ENCODE peak calls at places on chromosome 22, in eight cellular contexts. C, M, J, L, Y, Q, X and U are unnamed samples. For H3K9me2, the result is how much of the 10 kb centered on the place peaks cover.

GRCh38 chr22:30214703-30215405 is 31.7 kb downstream of the LIF start:
- DNase-seq in J (no peak), Q (peak), X (no peak), M (no peak), L (no peak), C (peak), Y (no peak), U (no peak)

GRCh38 chr22:50507991-50508884 is at the start of gene NCAPH2:
- DNase-seq in X (peak), C (peak), L (peak), Y (peak), J (peak), M (peak), Q (peak), U (peak)

GRCh38 chr22:31625661-31626426 is 36.2 kb downstream of the PISD start:
- DNase-seq in C (no peak), M (peak), L (no peak), Q (peak), Y (no peak), X (no peak), J (no peak), U (no peak)

GRCh38 chr22:25365491-25366261 is 146.2 kb downstream of the CRYBB2 start:
- DNase-seq in X (no peak), Q (no peak), M (no peak), C (no peak), L (no peak), J (no peak), Y (no peak), U (no peak)

GRCh38 chr22:43853328-43853931 is 8.9 kb downstream of the SULT4A1 start:
- DNase-seq in Q (peak), X (no peak), M (no peak), L (no peak), J (peak), C (peak), Y (no peak), U (no peak)

GRCh38 chr22:27642104-27642800 is 159.3 kb downstream of the MN1 start:
- DNase-seq in J (no peak), X (no peak), M (no peak), Y (no peak), C (no peak), L (no peak), Q (no peak), U (no peak)

GRCh38 chr22:17303441-17303839 is 65.8 kb upstream of the CECR2 start:
- DNase-seq in C (no peak), Q (no peak), M (no peak), J (no peak), L (no peak), X (no peak), Y (no peak), U (no peak)

GRCh38 chr22:45551310-45552016 is 48.8 kb downstream of the FBLN1 start:
- DNase-seq in X (no peak), M (peak), Q (no peak), L (no peak), C (peak), Y (no peak), J (no peak), U (no peak)

GRCh38 chr22:46979506-46979905 is 217.1 kb downstream of the TBC1D22A start:
- DNase-seq in X (no peak), M (no peak), J (no peak), Q (no peak), Y (no peak), L (no peak), C (no peak), U (no peak)

GRCh38 chr22:29108137-29108536 is 35.3 kb downstream of the KREMEN1 start:
- DNase-seq in Y (no peak), X (peak), C (no peak), J (no peak), M (peak), Q (no peak), L (no peak), U (peak)

GRCh38 chr22:47054231-47055072 is 292.0 kb downstream of the TBC1D22A start:
- DNase-seq in Q (no peak), X (no peak), M (no peak), Y (no peak), L (no peak), C (no peak), J (no peak), U (no peak)

GRCh38 chr22:28829358-28830181 is 29.2 kb upstream of the XBP1 start:
- DNase-seq in M (peak), L (peak), X (peak), C (peak), Q (peak), J (peak), Y (peak), U (peak)

GRCh38 chr22:24001314-24001713 is 3.9 kb downstream of the GSTT4 start:
- DNase-seq in X (no peak), C (no peak), L (no peak), Y (no peak), M (no peak), J (no peak), Q (peak), U (no peak)

GRCh38 chr22:50531546-50532352 is 1.9 kb upstream of the TYMP start:
- DNase-seq in M (peak), X (peak), Q (peak), L (no peak), Y (peak), J (peak), C (peak), U (no peak)

GRCh38 chr22:41197808-41198585 is 7.1 kb upstream of the L3MBTL2 start:
- DNase-seq in C (peak), X (peak), M (peak), Y (peak), Q (peak), L (peak), J (peak), U (no peak)

GRCh38 chr22:46326066-46326680 is 9.3 kb upstream of the TRMU start:
- DNase-seq in Y (no peak), J (no peak), M (no peak), Q (no peak), C (no peak), X (no peak), L (no peak), U (no peak)

GRCh38 chr22:46007003-46007847 is 30.3 kb upstream of the WNT7B start:
- DNase-seq in Q (no peak), L (no peak), M (peak), C (peak), J (no peak), Y (no peak), X (peak), U (peak)

GRCh38 chr22:45212306-45212709 is 28.4 kb downstream of the KIAA0930 start:
- DNase-seq in X (no peak), C (peak), M (peak), L (no peak), Q (peak), J (no peak), Y (no peak), U (no peak)

DNA sequence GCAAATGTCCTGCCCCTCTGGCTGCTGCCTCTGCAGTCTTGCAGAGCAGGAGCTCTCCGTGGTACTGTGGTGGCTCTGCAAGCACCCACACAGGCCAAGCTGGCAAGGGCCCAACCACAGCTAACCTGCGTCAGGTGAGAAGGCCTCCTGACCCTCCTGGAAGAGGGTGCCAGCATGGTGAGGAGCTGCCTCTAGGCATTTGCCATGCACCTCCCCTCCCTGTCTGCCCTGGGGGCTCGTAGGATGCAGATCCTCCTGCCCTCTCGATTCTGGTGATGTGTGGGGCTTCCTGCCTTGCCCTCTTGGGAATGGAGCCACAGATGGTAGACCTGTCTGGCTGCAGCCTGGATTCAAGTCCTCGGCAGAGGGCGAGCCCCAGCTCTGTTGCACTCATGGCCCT is 1408.8 kb downstream of the TBC1D22A start:
- DNase-seq in M (no peak), J (peak), X (no peak), L (no peak), Y (no peak), Q (no peak), C (no peak), U (no peak)
- H3K9me2 ChIP-seq in M (under half), J (under half), X (under half), L (under half), Y (under half), Q (under half), C (under half), U (under half)

DNA sequence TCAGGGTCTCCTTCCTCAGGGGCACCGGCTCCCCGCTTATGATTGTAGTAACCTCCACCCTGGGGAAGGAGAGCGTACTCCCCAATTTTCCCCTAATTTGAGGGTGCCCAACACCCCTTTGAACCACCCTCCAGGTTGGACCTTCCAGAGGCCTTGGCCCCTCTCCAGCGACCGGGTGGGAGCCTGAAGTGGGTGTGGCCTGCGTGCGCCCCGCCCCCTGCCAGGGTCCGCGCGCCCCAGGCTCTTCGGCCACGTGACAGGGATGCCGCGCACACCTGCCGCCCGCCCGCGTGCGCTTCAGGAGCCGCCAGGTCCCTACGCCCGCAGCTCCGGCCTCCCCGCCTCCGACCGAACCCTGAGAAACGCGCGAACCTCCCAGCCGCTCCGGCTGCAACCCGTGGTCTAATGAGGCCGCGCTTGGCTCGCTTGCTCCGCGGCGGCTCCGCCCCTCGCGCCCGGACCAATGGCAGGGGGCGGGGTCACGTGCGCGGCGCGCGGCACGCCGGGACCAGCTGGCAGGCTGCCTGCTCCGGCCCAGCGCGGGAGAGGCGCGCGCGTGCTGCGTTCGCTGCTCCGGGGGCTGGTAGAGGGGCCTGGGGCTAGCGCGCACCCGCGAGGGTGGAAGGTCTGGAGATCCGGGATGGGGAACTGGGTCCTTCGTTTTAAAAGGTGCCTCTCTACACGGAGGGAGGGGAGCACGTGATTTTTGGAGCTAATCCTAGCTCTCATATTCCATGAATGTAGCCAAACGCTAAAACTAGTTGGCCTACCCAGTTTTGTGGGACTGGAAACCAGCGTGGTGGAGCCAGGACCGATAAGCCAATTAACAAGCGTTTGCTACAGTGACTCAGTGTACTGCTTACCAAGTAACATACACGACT is at the start of gene FOXRED2:
- DNase-seq in X (peak), C (peak), Q (peak), J (peak), L (peak), Y (peak), M (peak), U (no peak)
- H3K4me3 ChIP-seq in X (no peak), C (peak), Q (peak), J (peak), L (peak), Y (peak), M (peak), U (peak)

GRCh38 chr22:22773427-22773826 is 114.2 kb upstream of the IGLL5 start:
- DNase-seq in Q (no peak), C (no peak), L (no peak), M (no peak), Y (no peak), X (no peak), J (no peak), U (no peak)

GRCh38 chr22:22776121-22776520 is 111.5 kb upstream of the IGLL5 start:
- DNase-seq in Y (no peak), L (no peak), J (no peak), M (no peak), X (no peak), C (no peak), Q (no peak), U (no peak)

GRCh38 chr22:22772396-22772795 is 115.2 kb upstream of the IGLL5 start:
- DNase-seq in Q (peak), Y (no peak), J (no peak), C (no peak), L (no peak), M (no peak), X (no peak), U (no peak)

GRCh38 chr22:22772883-22773282 is 114.7 kb upstream of the IGLL5 start:
- DNase-seq in Y (no peak), X (no peak), J (no peak), C (no peak), M (no peak), L (no peak), Q (no peak), U (no peak)

GRCh38 chr22:22773979-22774738 is 113.5 kb upstream of the IGLL5 start:
- DNase-seq in C (no peak), Q (no peak), Y (peak), X (no peak), J (peak), M (no peak), L (no peak), U (no peak)
- H3K9me2 ChIP-seq in C (under half), Q (under half), Y (under half), X (under half), J (under half), M (under half), L (under half), U (under half)

DNA sequence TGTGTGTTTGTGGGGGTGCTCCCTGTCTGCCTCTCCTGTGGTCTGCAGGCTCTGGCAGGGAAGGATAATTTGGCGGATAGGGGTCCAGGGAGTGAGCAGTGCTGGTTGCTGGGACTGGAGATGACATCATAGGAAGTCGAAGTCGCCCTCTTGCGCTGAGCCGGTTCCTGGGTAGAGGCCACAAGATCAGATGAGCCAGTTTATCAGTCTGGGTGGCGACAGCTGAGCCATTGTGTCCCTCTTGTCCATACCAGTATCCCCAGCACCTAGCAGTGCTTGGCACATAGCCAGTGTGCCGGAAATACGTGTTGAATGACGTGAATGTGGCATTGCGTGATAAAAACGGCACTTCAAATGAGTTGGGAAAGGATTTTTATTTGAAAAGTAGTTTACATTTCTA is 9.8 kb downstream of the APOL5 start:
- DNase-seq in Y (no peak), L (no peak), M (no peak), X (no peak), J (no peak), Q (no peak), C (no peak), U (no peak)
- H3K4me3 ChIP-seq in Y (peak), L (no peak), M (no peak), X (no peak), J (no peak), Q (no peak), C (no peak), U (no peak)

GRCh38 chr22:37230673-37231405 is 13.2 kb downstream of the RAC2 start:
- DNase-seq in C (no peak), M (no peak), Q (no peak), X (no peak), L (peak), J (peak), Y (no peak), U (no peak)

GRCh38 chr22:37229805-37230672 is 14.0 kb downstream of the RAC2 start:
- DNase-seq in M (peak), Q (no peak), Y (peak), X (peak), C (peak), L (peak), J (peak), U (peak)

GRCh38 chr22:37231406-37232139 is 12.5 kb downstream of the RAC2 start:
- DNase-seq in Q (no peak), C (no peak), M (no peak), J (no peak), L (no peak), Y (no peak), X (no peak), U (no peak)

GRCh38 chr22:37233751-37234631 is 10.1 kb downstream of the RAC2 start:
- DNase-seq in C (no peak), Y (no peak), J (no peak), M (no peak), Q (no peak), X (no peak), L (no peak), U (no peak)

DNA sequence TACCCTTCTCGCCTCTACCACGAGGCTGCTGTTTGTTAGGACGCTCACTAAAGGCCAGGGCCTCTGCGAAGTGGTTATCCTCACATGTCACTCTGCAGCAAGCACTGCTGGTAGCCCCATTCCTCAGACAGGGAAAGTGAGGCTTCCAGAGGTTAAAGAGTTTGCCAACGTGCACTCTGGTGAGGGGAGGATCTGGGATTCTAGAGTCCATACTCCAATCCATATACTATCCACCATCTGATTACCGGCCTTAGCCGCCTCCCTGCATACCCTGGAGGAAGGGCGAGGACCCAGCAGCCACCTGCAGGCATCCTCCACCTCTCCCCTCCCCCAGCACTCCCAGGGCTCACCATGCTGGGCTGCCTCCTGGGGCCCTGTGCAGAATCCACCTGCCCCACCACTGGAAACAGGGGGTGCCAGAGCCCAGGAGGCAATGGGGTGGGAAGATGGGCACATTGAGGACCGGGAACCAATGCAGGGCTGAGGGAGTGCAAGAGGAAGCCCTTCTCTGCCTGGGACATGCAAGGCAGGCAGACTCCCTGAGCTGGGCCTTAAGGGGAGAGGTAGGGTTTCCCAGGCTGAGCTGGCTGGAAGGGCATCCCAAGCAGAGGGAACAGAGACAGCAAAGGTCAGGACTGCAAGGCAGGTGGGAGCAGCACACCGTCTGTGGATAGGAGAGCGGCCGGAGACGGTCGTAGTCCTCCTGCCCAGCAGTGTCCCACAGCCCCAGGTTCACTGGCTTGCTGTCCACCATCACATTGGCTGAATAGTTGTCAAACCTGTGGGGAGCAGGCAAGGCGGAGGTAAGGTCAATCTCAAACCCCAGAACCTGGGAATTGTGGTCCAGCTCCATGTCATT is 11.7 kb downstream of the RAC2 start:
- DNase-seq in M (no peak), C (no peak), Y (peak), L (no peak), X (no peak), J (peak), Q (no peak), U (no peak)
- H3K9me2 ChIP-seq in M (under half), C (under half), Y (under half), L (under half), X (under half), J (under half), Q (under half), U (under half)

GRCh38 chr22:19876941-19877625 is 22.4 kb upstream of the GNB1L start:
- DNase-seq in C (no peak), M (no peak), Q (no peak), X (no peak), Y (no peak), J (no peak), L (no peak), U (no peak)
- H3K4me3 ChIP-seq in C (no peak), M (no peak), Q (no peak), X (no peak), Y (no peak), J (no peak), L (no peak), U (no peak)

GRCh38 chr22:22121445-22121844 is 123.1 kb upstream of the VPREB1 start:
- DNase-seq in X (no peak), Y (no peak), C (no peak), J (no peak), L (no peak), M (no peak), Q (no peak), U (no peak)
- H3K9me2 ChIP-seq in X (under half), Y (under half), C (under half), J (under half), L (under half), M (under half), Q (under half), U (under half)

DNA sequence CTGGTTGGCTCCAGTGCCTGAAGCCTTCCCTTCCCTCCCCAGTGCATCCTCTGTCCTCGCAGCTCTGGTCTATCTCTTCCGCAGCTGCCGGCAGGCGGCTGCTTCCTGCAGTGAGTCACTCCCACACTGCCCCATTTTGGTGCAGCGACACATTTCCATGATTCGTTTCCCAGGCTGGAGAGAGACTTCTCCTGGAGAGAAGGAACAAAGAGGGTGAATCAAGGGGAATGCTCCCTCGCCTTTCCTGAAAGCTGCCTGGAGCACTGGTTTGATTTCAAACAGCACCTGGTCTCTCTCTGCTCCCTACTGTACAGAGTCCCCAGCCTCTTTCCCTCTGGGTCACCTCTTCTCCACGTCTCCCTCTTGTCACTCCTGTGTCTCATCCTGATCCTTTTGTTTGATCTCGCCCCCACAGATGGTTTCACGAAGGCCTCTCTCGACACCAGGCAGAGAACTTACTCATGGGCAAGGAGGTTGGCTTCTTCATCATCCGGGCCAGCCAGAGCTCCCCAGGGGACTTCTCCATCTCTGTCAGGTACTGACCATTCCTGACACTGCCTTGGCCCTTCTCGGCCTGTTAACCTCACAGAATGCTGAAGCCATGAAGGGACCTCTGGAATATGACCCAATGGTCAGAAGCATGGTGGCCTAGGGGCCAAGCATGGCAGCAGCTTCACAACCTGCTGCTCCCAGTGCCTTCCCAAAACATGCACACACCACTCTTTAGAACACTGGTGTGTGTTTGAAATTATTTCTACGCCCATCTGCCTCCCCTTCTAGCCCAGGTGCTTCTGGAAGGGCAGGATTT is at the start of gene TMA7B:
- DNase-seq in C (peak), X (peak), Q (peak), Y (no peak), J (no peak), M (peak), L (no peak), U (no peak)
- H3K4me3 ChIP-seq in C (no peak), X (no peak), Q (no peak), Y (no peak), J (no peak), M (peak), L (no peak), U (no peak)